ENCODE peak calls at places on chromosomes 13 and 19, in five cellular contexts. V, C, L, J and O are unnamed samples.

GRCh38 chr13:114149774-114150740 is 17.6 kb upstream of the RASA3 start:
- DNase-seq in C (no peak), L (no peak), J (no peak), V (no peak), O (no peak)

GRCh38 chr19:7258840-7259395 is 35.3 kb downstream of the INSR start:
- DNase-seq in V (no peak), J (no peak), L (no peak), C (no peak), O (no peak)

GRCh38 chr19:6677924-6678689 is 8.1 kb upstream of the TNFSF14 start:
- DNase-seq in V (no peak), C (peak; percentile 46), L (peak; percentile 49), J (peak; percentile 94), O (no peak)

GRCh38 chr13:87058786-87059329 is 612.3 kb upstream of the SLITRK5 start:
- DNase-seq in J (no peak), V (no peak), L (no peak), C (no peak), O (no peak)

GRCh38 chr19:3699741-3700241 is 477 bp downstream of the PIP5K1C start:
- DNase-seq in V (no peak), L (no peak), J (no peak), C (no peak), O (no peak)

GRCh38 chr19:8320564-8321066 is 560 bp downstream of the NDUFA7 start:
- DNase-seq in V (no peak), L (peak; percentile 24), C (peak; percentile 27), J (no peak), O (peak; percentile 21)

GRCh38 chr19:28966737-28967401 is 246.1 kb downstream of the UQCRFS1 start:
- DNase-seq in L (no peak), J (no peak), V (no peak), C (no peak), O (no peak)

GRCh38 chr13:25064396-25064795 is 31.5 kb upstream of the PABPC3 start:
- DNase-seq in V (no peak), C (no peak), J (no peak), L (no peak), O (no peak)

GRCh38 chr13:54184576-54184975 is 1156.0 kb downstream of the OLFM4 start:
- DNase-seq in L (no peak), J (no peak), V (no peak), C (no peak), O (no peak)

GRCh38 chr19:48258350-48258749 is 2.6 kb upstream of the CARD8 start:
- DNase-seq in L (peak; percentile 48), J (no peak), V (no peak), C (peak; percentile 25), O (peak; percentile 3)

GRCh38 chr19:51784922-51785690 is 9.9 kb upstream of the FPR3 start:
- DNase-seq in L (no peak), C (no peak), V (no peak), J (no peak), O (no peak)

GRCh38 chr19:17830567-17831418 is 9.5 kb upstream of the INSL3 start:
- DNase-seq in V (peak; percentile 48), L (peak; percentile 27), J (peak; percentile 100), C (peak; percentile 33), O (peak; percentile 87)

GRCh38 chr19:32652893-32653625 is 21.9 kb downstream of the ANKRD27 start:
- DNase-seq in J (no peak), L (no peak), C (no peak), V (no peak), O (peak; percentile 76)

GRCh38 chr13:81562598-81562997 is 1221.7 kb upstream of the SPRY2 start:
- DNase-seq in J (no peak), V (no peak), C (no peak), L (no peak), O (no peak)

GRCh38 chr19:19259741-19260140 is 13.4 kb downstream of the TM6SF2 start:
- DNase-seq in L (no peak), C (no peak), J (peak; percentile 72), V (no peak), O (peak; percentile 80)

GRCh38 chr19:12774588-12775555 is at the start of gene HOOK2:
- DNase-seq in L (no peak), C (peak; percentile 37), V (peak; percentile 25), J (peak; percentile 71), O (peak; percentile 99)

GRCh38 chr13:34502621-34503020 is 439.4 kb upstream of the NBEA start:
- DNase-seq in V (no peak), J (no peak), C (no peak), L (no peak), O (no peak)

GRCh38 chr19:15298847-15299567 is 33.3 kb downstream of the BRD4 start:
- DNase-seq in J (no peak), L (no peak), C (no peak), V (no peak), O (no peak)

GRCh38 chr13:101390461-101390860 is 25.8 kb downstream of the NALCN start:
- DNase-seq in L (no peak), V (no peak), J (no peak), C (no peak), O (no peak)

GRCh38 chr19:53953383-53953782 is 9.4 kb upstream of the CACNG8 start:
- DNase-seq in C (no peak), J (no peak), V (no peak), L (no peak), O (no peak)

GRCh38 chr19:11296264-11296663 is 304 bp downstream of the TSPAN16 start:
- DNase-seq in C (no peak), J (no peak), V (no peak), L (no peak), O (no peak)

GRCh38 chr13:33494596-33495214 is 209.2 kb upstream of the STARD13 start:
- DNase-seq in L (no peak), V (no peak), C (no peak), J (no peak), O (no peak)

GRCh38 chr13:59771272-59771671 is 392.5 kb downstream of the DIAPH3 start:
- DNase-seq in C (no peak), L (no peak), J (no peak), V (no peak), O (peak; percentile 35)

GRCh38 chr19:42468273-42468796 is 25.6 kb upstream of the CXCL17 start:
- DNase-seq in C (no peak), V (no peak), J (no peak), L (no peak), O (peak; percentile 75)

GRCh38 chr13:114311908-114312307 is 2.4 kb upstream of the CHAMP1 start:
- DNase-seq in J (no peak), V (no peak), L (no peak), C (no peak), O (no peak)

GRCh38 chr19:35040826-35041547 is 534 bp upstream of the HPN start:
- DNase-seq in L (no peak), V (peak; percentile 89), C (peak; percentile 29), J (peak; percentile 84), O (peak; percentile 24)

GRCh38 chr19:5037936-5038335 is 69.0 kb downstream of the KDM4B start:
- DNase-seq in L (no peak), V (no peak), J (no peak), C (no peak), O (no peak)

GRCh38 chr19:15454371-15454800 is 4.6 kb upstream of the WIZ start:
- DNase-seq in C (no peak), J (no peak), V (no peak), L (no peak), O (no peak)

GRCh38 chr13:112064222-112064621 is 2.7 kb upstream of the SOX1 start:
- DNase-seq in L (no peak), V (no peak), C (no peak), J (no peak), O (no peak)

GRCh38 chr13:72304121-72304745 is 423.2 kb downstream of the MZT1 start:
- DNase-seq in C (no peak), J (no peak), L (no peak), V (no peak), O (no peak)

GRCh38 chr13:22232186-22232585 is 561.3 kb downstream of the FGF9 start:
- DNase-seq in C (no peak), J (no peak), V (no peak), L (no peak), O (no peak)

GRCh38 chr13:45464141-45464686 is 525 bp upstream of the COG3 start:
- DNase-seq in C (no peak), L (no peak), V (no peak), J (no peak), O (no peak)

GRCh38 chr13:28954810-28955209 is 134.7 kb downstream of the MTUS2 start:
- DNase-seq in V (no peak), C (no peak), J (no peak), L (no peak), O (peak; percentile 10)
- H3K9me3 ChIP-seq in V (no peaks in the 10 kb centered on the region), C (no peaks in the 10 kb centered on the region), J (no peaks in the 10 kb centered on the region), L (no peaks in the 10 kb centered on the region), O (no peaks in the 10 kb centered on the region)

GRCh38 chr19:38714354-38714778 is 29.9 kb downstream of the CAPN12 start:
- DNase-seq in C (no peak), V (no peak), L (no peak), J (no peak), O (no peak)

GRCh38 chr19:38713865-38714264 is 30.4 kb downstream of the CAPN12 start:
- DNase-seq in V (no peak), L (no peak), C (no peak), J (no peak), O (no peak)

GRCh38 chr19:38717051-38717450 is 27.2 kb downstream of the CAPN12 start:
- DNase-seq in C (no peak), V (no peak), J (no peak), L (no peak), O (no peak)

GRCh38 chr19:38713227-38713649 is 31.0 kb downstream of the CAPN12 start:
- DNase-seq in L (no peak), J (no peak), C (no peak), V (peak; percentile 73), O (no peak)

GRCh38 chr19:38715540-38715939 is 28.7 kb downstream of the CAPN12 start:
- DNase-seq in V (no peak), J (no peak), C (no peak), L (no peak), O (no peak)
- H3K36me3 ChIP-seq in V (peaks cover 18% of the 10 kb centered on the region), J (peaks cover 93% of the 10 kb centered on the region), C (no peaks in the 10 kb centered on the region), L (peaks cover 46% of the 10 kb centered on the region), O (peaks cover 19% of the 10 kb centered on the region)

GRCh38 chr19:57572415-57572947 is 6.2 kb downstream of the ZNF416 start:
- DNase-seq in L (no peak), V (no peak), C (no peak), J (no peak), O (no peak)
- H3K9me3 ChIP-seq in L (peaks cover 84% of the 10 kb centered on the region), V (peaks cover 100% of the 10 kb centered on the region), C (peaks cover 73% of the 10 kb centered on the region), J (peaks cover 13% of the 10 kb centered on the region), O (no peaks in the 10 kb centered on the region)

GRCh38 chr19:2209408-2209807 is 26.7 kb downstream of the PLEKHJ1 start:
- DNase-seq in V (no peak), C (no peak), L (no peak), J (no peak), O (no peak)

GRCh38 chr19:2207008-2207407 is 29.1 kb downstream of the PLEKHJ1 start:
- DNase-seq in J (no peak), C (no peak), V (no peak), L (no peak), O (no peak)

GRCh38 chr19:2208975-2209374 is 27.2 kb downstream of the PLEKHJ1 start:
- DNase-seq in V (no peak), L (no peak), J (no peak), C (no peak), O (no peak)

GRCh38 chr19:2210206-2210605 is 25.9 kb downstream of the PLEKHJ1 start:
- DNase-seq in J (no peak), V (no peak), C (no peak), L (no peak), O (no peak)

GRCh38 chr19:2207991-2208860 is 27.9 kb downstream of the PLEKHJ1 start:
- DNase-seq in C (peak; percentile 19), J (peak; percentile 57), V (peak; percentile 75), L (no peak), O (peak; percentile 60)
- H3K36me3 ChIP-seq in C (no peaks in the 10 kb centered on the region), J (peaks cover 94% of the 10 kb centered on the region), V (peaks cover 13% of the 10 kb centered on the region), L (peaks cover 23% of the 10 kb centered on the region), O (peaks cover 8% of the 10 kb centered on the region)

GRCh38 chr19:58166708-58167280 is 16.1 kb upstream of the ZNF274 start:
- DNase-seq in J (no peak), C (no peak), V (no peak), L (no peak), O (no peak)
- H3K9me3 ChIP-seq in J (peaks cover 9% of the 10 kb centered on the region), C (peaks cover 31% of the 10 kb centered on the region), V (peaks cover 99% of the 10 kb centered on the region), L (peaks cover 47% of the 10 kb centered on the region), O (peaks cover 2% of the 10 kb centered on the region)